ENCODE peak calls at places on chromosomes 6 and 20, in five cellular contexts. T is HepG2, U is GM12878, Y is K562, X is H1. S is an unnamed sample.

GRCh38 chr6:13452346-13453171 is 34.8 kb downstream of the GFOD1 start:
- DNase-seq in T (no peak), U (no peak), Y (no peak), X (no peak), S (no peak)

GRCh38 chr6:81562169-81562568 is 190.3 kb downstream of the TENT5A start:
- DNase-seq in T (peak), U (no peak), Y (no peak), X (no peak), S (no peak)

GRCh38 chr20:50844430-50845100 is 49.7 kb downstream of the BCAS4 start:
- DNase-seq in T (peak), U (peak), Y (peak), X (no peak), S (no peak)

GRCh38 chr6:158707120-158707519 is 57.3 kb downstream of the SYTL3 start:
- DNase-seq in T (no peak), U (no peak), Y (peak), X (no peak), S (no peak)

GRCh38 chr6:36925809-36926208 is 28.7 kb upstream of the PI16 start:
- DNase-seq in T (no peak), U (no peak), Y (no peak), X (no peak), S (no peak)

GRCh38 chr6:150915156-150915555 is 49.7 kb downstream of the MTHFD1L start:
- DNase-seq in T (no peak), U (no peak), Y (no peak), X (no peak), S (no peak)

GRCh38 chr6:17932362-17932852 is 55.0 kb downstream of the KIF13A start:
- DNase-seq in T (peak), U (no peak), Y (peak), X (no peak), S (no peak)

GRCh38 chr20:50695144-50695872 is 4.0 kb upstream of the RIPOR3 start:
- DNase-seq in T (no peak), U (no peak), Y (no peak), X (no peak), S (no peak)

GRCh38 chr20:11274137-11274536 is 600.3 kb upstream of the JAG1 start:
- DNase-seq in T (peak), U (no peak), Y (no peak), X (no peak), S (peak)
- TF ChIP-seq POLR2AphosphoS5 in T (no peak), U (no peak), Y (no peak), X (no peak), S (no peak)

GRCh38 chr6:93784794-93785757 is 365.7 kb upstream of the EPHA7 start:
- DNase-seq in T (no peak), U (no peak), Y (no peak), X (no peak), S (no peak)
- TF ChIP-seq CREB1 in T (no peak), U (no peak), Y (no peak), X (no peak), S (no peak)

GRCh38 chr20:47338131-47338628 is 18.3 kb downstream of the ZMYND8 start:
- DNase-seq in T (no peak), U (no peak), Y (no peak), X (no peak), S (no peak)

GRCh38 chr20:47337413-47337812 is 19.1 kb downstream of the ZMYND8 start:
- DNase-seq in T (no peak), U (no peak), Y (no peak), X (no peak), S (no peak)

GRCh38 chr20:47336013-47336754 is 20.3 kb downstream of the ZMYND8 start:
- DNase-seq in T (no peak), U (no peak), Y (no peak), X (no peak), S (no peak)

GRCh38 chr20:47334022-47334551 is 22.4 kb downstream of the ZMYND8 start:
- DNase-seq in T (peak), U (no peak), Y (no peak), X (no peak), S (no peak)

GRCh38 chr20:47335251-47336012 is 21.1 kb downstream of the ZMYND8 start:
- DNase-seq in T (no peak), U (no peak), Y (no peak), X (no peak), S (no peak)
- TF ChIP-seq POLR2AphosphoS5 in T (peak), U (no peak), Y (no peak), X (no peak), S (no peak)

DNA sequence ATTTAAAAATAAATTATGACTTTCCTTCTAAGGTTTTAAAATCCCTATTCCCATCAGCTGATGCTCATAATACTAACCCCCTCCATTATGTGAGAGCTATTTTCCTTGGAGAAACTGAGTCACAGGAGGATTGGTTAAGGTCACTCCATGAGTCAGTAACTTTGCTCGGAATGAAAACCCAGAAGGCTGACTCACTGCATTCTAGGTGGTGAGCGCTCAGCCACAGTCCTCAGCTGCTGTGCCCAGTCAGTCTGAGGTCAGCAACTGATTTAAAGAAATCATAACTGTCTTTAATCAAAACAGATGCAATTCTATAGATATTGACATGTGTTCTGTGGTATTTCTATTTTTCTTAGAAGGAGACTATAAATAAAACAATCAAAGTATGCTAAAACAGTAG is 359.2 kb downstream of the GJA1 start:
- DNase-seq in T (no peak), U (no peak), Y (no peak), X (no peak), S (no peak)
- TF ChIP-seq CREB1 in T (no peak), U (no peak), Y (no peak), X (no peak), S (no peak)

GRCh38 chr6:52573295-52573694 is 3.6 kb downstream of the TRAM2 start:
- DNase-seq in T (no peak), U (no peak), Y (no peak), X (no peak), S (peak)

GRCh38 chr6:52576054-52576391 is 837 bp downstream of the TRAM2 start:
- DNase-seq in T (no peak), U (no peak), Y (no peak), X (no peak), S (no peak)

GRCh38 chr6:52576392-52577021 is 353 bp downstream of the TRAM2 start:
- DNase-seq in T (peak), U (peak), Y (peak), X (peak), S (peak)

GRCh38 chr6:52575490-52575868 is 1.4 kb downstream of the TRAM2 start:
- DNase-seq in T (no peak), U (no peak), Y (no peak), X (no peak), S (no peak)

GRCh38 chr6:52574709-52575489 is 2.0 kb downstream of the TRAM2 start:
- DNase-seq in T (no peak), U (peak), Y (peak), X (no peak), S (no peak)
- TF ChIP-seq POLR2AphosphoS5 in T (no peak), U (no peak), Y (no peak), X (no peak), S (no peak)

DNA sequence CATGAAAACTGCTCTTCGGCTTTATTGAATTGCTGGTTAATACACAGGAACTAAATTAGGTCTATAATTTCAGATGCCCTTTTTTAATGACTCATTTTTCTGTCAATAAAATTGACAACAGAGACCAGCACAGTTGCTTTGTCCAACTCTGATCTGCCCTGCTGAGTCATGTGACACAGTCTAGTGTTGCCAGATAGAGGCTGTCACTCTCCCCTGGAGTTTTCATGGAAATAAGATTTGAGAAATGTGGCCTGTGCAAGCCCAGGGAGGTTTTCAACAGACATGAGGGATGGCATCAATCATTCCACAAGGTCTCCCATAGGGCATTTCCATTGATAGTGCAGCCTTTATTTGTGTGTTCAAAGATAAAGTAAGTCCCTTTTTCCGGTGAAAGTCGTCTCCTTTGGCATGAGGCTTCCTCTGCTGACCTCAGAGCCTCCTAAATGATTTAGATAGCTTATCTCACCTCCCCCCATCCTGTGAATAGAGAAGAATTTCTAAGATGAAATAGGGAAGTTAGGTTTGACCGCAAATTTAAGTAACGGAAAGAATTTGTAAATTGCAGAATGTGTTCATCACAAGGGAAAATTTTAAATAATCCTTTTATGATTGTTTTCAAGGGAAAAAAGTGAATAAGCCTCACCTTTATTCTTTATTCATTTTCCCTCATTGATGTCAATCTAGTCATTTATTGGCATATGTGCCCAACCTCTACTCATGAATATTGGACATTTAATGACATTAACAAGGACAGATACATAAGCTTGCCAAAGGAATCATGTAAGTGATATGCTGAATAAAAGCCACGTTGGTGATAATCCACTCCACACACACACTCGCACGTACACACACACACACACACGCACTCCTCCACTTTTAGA is 277.7 kb downstream of the ADGB start:
- DNase-seq in T (no peak), U (no peak), Y (peak), X (no peak), S (no peak)
- TF ChIP-seq CREB1 in T (no peak), U (no peak), Y (no peak), X (no peak), S (no peak)

GRCh38 chr6:163414117-163414366 is 476 bp upstream of the QKI start:
- DNase-seq in T (no peak), U (no peak), Y (no peak), X (no peak), S (no peak)

GRCh38 chr6:163412345-163412744 is 2.2 kb upstream of the QKI start:
- DNase-seq in T (no peak), U (no peak), Y (no peak), X (no peak), S (no peak)

GRCh38 chr6:163413345-163414116 is 987 bp upstream of the QKI start:
- DNase-seq in T (peak), U (no peak), Y (peak), X (peak), S (peak)

GRCh38 chr6:163414367-163415175 is at the start of gene QKI:
- DNase-seq in T (peak), U (no peak), Y (peak), X (peak), S (peak)

DNA sequence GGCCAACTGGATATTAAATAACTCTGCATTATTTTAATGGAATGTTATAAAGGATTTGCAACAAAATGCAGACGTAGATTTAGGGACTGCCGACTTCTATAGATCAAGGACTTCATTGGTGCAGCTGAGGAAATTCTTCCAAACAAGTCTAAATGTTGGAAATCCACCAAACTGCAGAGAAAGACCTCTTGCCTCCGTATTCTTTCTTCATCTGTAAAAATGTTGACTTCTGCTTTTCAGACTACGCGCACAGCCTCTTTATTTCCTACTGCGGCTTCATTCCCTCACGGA is 1.5 kb upstream of the QKI start:
- DNase-seq in T (no peak), U (no peak), Y (no peak), X (no peak), S (no peak)
- TF ChIP-seq POLR2AphosphoS5 in T (peak), U (no peak), Y (no peak), X (no peak), S (no peak)